ENCODE peak calls at places on chromosomes 3 and 15, in four cellular contexts. One of them, this sample, is unnamed.

GRCh38 chr15:68576253-68577236 is 2.2 kb upstream of the CORO2B start:
- DNase-seq in left ventricle myocardium inferior: no peak
- DNase-seq in pancreas: no peak
- DNase-seq in hepatocyte: no peak
- DNase-seq in this sample: no peak

GRCh38 chr3:30578479-30578878 is 27.9 kb upstream of the TGFBR2 start:
- DNase-seq in hepatocyte: peak; percentile 65
- DNase-seq in pancreas: no peak
- DNase-seq in left ventricle myocardium inferior: no peak
- DNase-seq in this sample: peak; percentile 75

GRCh38 chr3:125525153-125525552 is 5.2 kb upstream of the SNX4 start:
- DNase-seq in pancreas: no peak
- DNase-seq in hepatocyte: no peak
- DNase-seq in left ventricle myocardium inferior: no peak
- DNase-seq in this sample: no peak

GRCh38 chr3:141405581-141405980 is 37.3 kb downstream of the ZBTB38 start:
- DNase-seq in hepatocyte: no peak
- DNase-seq in pancreas: no peak
- DNase-seq in left ventricle myocardium inferior: no peak
- DNase-seq in this sample: no peak

GRCh38 chr3:169310190-169310918 is 353.2 kb downstream of the MECOM start:
- DNase-seq in left ventricle myocardium inferior: no peak
- DNase-seq in pancreas: no peak
- DNase-seq in hepatocyte: no peak
- DNase-seq in this sample: no peak

GRCh38 chr3:9951962-9952805 is at the start of gene PRRT3:
- DNase-seq in pancreas: no peak
- DNase-seq in left ventricle myocardium inferior: no peak
- DNase-seq in hepatocyte: peak; percentile 55
- DNase-seq in this sample: peak; percentile 90

GRCh38 chr15:63473999-63474809 is 30.2 kb upstream of the USP3 start:
- DNase-seq in hepatocyte: peak; percentile 88
- DNase-seq in left ventricle myocardium inferior: no peak
- DNase-seq in pancreas: peak; percentile 24
- DNase-seq in this sample: peak; percentile 77

GRCh38 chr3:140078940-140079339 is 144.0 kb downstream of the CLSTN2 start:
- DNase-seq in pancreas: no peak
- DNase-seq in hepatocyte: no peak
- DNase-seq in left ventricle myocardium inferior: no peak
- DNase-seq in this sample: no peak

GRCh38 chr3:59313365-59313764 is 263.5 kb upstream of the CFAP20DC start:
- DNase-seq in pancreas: peak; percentile 56
- DNase-seq in left ventricle myocardium inferior: peak; percentile 51
- DNase-seq in hepatocyte: peak; percentile 60
- DNase-seq in this sample: no peak

GRCh38 chr3:12405432-12406272 is 78.6 kb upstream of the TSEN2 start:
- DNase-seq in pancreas: peak; percentile 72
- DNase-seq in hepatocyte: peak; percentile 76
- DNase-seq in left ventricle myocardium inferior: peak; percentile 75
- DNase-seq in this sample: peak; percentile 86

GRCh38 chr15:41462396-41462795 is 31.3 kb upstream of the ITPKA start:
- DNase-seq in left ventricle myocardium inferior: no peak
- DNase-seq in hepatocyte: no peak
- DNase-seq in pancreas: no peak
- DNase-seq in this sample: no peak

GRCh38 chr3:129139911-129140310 is 18.3 kb upstream of the RAB43 start:
- DNase-seq in hepatocyte: no peak
- DNase-seq in pancreas: no peak
- DNase-seq in left ventricle myocardium inferior: no peak
- DNase-seq in this sample: no peak

GRCh38 chr3:150761831-150762661 is 923 bp downstream of the SIAH2 start:
- DNase-seq in pancreas: peak; percentile 59
- DNase-seq in left ventricle myocardium inferior: peak; percentile 40
- DNase-seq in hepatocyte: peak; percentile 72
- DNase-seq in this sample: peak; percentile 91

GRCh38 chr3:127961963-127962362 is 46.9 kb downstream of the KBTBD12 start:
- DNase-seq in hepatocyte: peak; percentile 70
- DNase-seq in pancreas: no peak
- DNase-seq in left ventricle myocardium inferior: no peak
- DNase-seq in this sample: no peak

GRCh38 chr3:41569632-41570338 is 370.5 kb downstream of the CTNNB1 start:
- DNase-seq in left ventricle myocardium inferior: no peak
- DNase-seq in hepatocyte: no peak
- DNase-seq in pancreas: no peak
- DNase-seq in this sample: no peak

DNA sequence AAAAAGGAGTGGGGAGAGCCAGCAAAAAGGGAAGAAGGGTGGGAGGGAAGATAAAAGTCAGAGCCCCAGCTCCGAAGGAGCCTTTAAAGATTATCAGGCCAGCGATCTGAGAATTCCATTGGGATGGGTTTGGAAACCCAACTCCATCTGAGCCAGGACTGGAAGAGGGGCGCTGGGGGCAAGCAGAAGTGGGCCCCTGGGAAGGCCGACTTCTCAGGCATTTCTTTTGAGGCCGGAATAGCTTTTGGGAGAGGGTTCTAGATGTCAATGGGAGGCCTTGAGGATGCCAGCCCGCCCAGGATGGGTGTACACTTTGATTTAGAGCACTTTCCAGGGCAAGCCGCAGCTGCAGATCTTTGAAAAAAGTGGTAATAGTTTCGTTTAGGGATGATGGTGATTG is 6.6 kb upstream of the SOX2 start:
- DNase-seq in hepatocyte: no peak
- DNase-seq in left ventricle myocardium inferior: no peak
- DNase-seq in pancreas: no peak
- DNase-seq in this sample: no peak
- H3K4me1 ChIP-seq in hepatocyte: peaks cover 5% of the 10 kb centered on the region
- H3K4me1 ChIP-seq in left ventricle myocardium inferior: peaks cover 19% of the 10 kb centered on the region
- H3K4me1 ChIP-seq in pancreas: no peaks in the 10 kb centered on the region
- H3K4me1 ChIP-seq in this sample: peaks cover 31% of the 10 kb centered on the region

GRCh38 chr15:89514596-89515406 is 18.4 kb upstream of the RHCG start:
- DNase-seq in pancreas: no peak
- DNase-seq in left ventricle myocardium inferior: no peak
- DNase-seq in hepatocyte: no peak
- DNase-seq in this sample: no peak
- H3K27me3 ChIP-seq in pancreas: no peaks in the 10 kb centered on the region
- H3K27me3 ChIP-seq in left ventricle myocardium inferior: peaks cover 74% of the 10 kb centered on the region
- H3K27me3 ChIP-seq in hepatocyte: peaks cover 5% of the 10 kb centered on the region
- H3K27me3 ChIP-seq in this sample: peaks cover 5% of the 10 kb centered on the region

GRCh38 chr3:45715945-45716344 is 26.7 kb downstream of the SACM1L start:
- DNase-seq in pancreas: no peak
- DNase-seq in left ventricle myocardium inferior: no peak
- DNase-seq in hepatocyte: no peak
- DNase-seq in this sample: no peak
- H3K36me3 ChIP-seq in pancreas: no peaks in the 10 kb centered on the region
- H3K36me3 ChIP-seq in left ventricle myocardium inferior: peaks cover 42% of the 10 kb centered on the region
- H3K36me3 ChIP-seq in hepatocyte: no peaks in the 10 kb centered on the region
- H3K36me3 ChIP-seq in this sample: peaks cover 95% of the 10 kb centered on the region

DNA sequence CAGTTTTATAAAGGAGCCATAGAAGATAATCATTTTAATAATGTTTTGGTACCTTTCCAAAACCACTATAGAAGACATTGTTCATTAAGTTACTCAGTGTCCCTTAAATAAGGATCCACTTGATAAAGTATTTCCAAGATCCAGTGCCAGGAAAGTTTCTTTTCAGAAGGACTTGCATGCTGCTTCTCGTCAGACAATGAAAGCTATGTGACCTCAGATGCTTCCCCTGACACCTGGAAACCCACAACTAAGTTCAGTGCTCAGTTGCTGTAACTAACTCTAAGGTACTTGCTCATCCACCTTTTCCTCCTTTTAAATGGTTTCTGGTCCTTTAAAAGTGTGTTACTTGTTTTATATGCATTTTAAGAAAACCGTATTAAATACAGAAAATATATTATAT is 7.3 kb downstream of the SSR3 start:
- DNase-seq in hepatocyte: no peak
- DNase-seq in pancreas: no peak
- DNase-seq in left ventricle myocardium inferior: no peak
- DNase-seq in this sample: no peak
- H3K4me1 ChIP-seq in hepatocyte: peaks cover 5% of the 10 kb centered on the region
- H3K4me1 ChIP-seq in pancreas: peaks cover 51% of the 10 kb centered on the region
- H3K4me1 ChIP-seq in left ventricle myocardium inferior: peaks cover 100% of the 10 kb centered on the region
- H3K4me1 ChIP-seq in this sample: peaks cover 5% of the 10 kb centered on the region

GRCh38 chr15:80777137-80777536 is 2.0 kb upstream of the CEMIP start:
- DNase-seq in left ventricle myocardium inferior: no peak
- DNase-seq in hepatocyte: peak; percentile 35
- DNase-seq in pancreas: no peak
- DNase-seq in this sample: no peak
- H3K27me3 ChIP-seq in left ventricle myocardium inferior: peaks cover 48% of the 10 kb centered on the region
- H3K27me3 ChIP-seq in hepatocyte: peaks cover 29% of the 10 kb centered on the region
- H3K27me3 ChIP-seq in pancreas: no peaks in the 10 kb centered on the region
- H3K27me3 ChIP-seq in this sample: peaks cover 45% of the 10 kb centered on the region

DNA sequence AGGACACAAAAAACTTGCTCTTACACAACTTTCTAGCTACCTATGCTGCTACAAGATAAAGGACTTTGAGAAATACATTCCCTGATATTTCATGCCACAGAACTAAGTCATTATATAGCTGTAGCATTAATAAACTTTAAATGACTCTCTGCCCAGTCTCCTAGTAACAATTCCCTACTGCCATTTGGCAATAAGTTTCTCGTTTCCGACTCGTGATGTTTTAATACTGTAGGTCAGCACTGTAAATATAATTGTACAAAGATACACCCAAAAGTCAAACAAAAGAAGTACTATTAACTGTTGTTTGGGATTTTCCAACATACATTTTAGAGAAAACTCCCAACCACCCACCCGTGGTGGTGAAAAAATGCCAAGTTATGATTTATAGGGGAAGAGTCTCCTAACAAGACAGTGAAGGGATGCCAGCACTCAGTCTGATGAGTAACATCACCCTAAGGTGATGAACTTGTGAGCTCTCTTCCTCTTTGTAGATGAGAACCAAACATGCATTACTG is 132.2 kb downstream of the DUT start:
- DNase-seq in left ventricle myocardium inferior: no peak
- DNase-seq in hepatocyte: no peak
- DNase-seq in pancreas: no peak
- DNase-seq in this sample: no peak
- H3K36me3 ChIP-seq in left ventricle myocardium inferior: peaks cover 76% of the 10 kb centered on the region
- H3K36me3 ChIP-seq in hepatocyte: no peaks in the 10 kb centered on the region
- H3K36me3 ChIP-seq in pancreas: no peaks in the 10 kb centered on the region
- H3K36me3 ChIP-seq in this sample: peaks cover 19% of the 10 kb centered on the region

GRCh38 chr3:58164916-58165821 is 45.6 kb downstream of the DNASE1L3 start:
- DNase-seq in pancreas: peak; percentile 60
- DNase-seq in left ventricle myocardium inferior: no peak
- DNase-seq in hepatocyte: no peak
- DNase-seq in this sample: no peak
- H3K4me1 ChIP-seq in pancreas: peaks cover 40% of the 10 kb centered on the region
- H3K4me1 ChIP-seq in left ventricle myocardium inferior: peaks cover 70% of the 10 kb centered on the region
- H3K4me1 ChIP-seq in hepatocyte: peaks cover 15% of the 10 kb centered on the region
- H3K4me1 ChIP-seq in this sample: no peaks in the 10 kb centered on the region

GRCh38 chr3:183532620-183533409 is 22.7 kb downstream of the KLHL6 start:
- DNase-seq in pancreas: no peak
- DNase-seq in left ventricle myocardium inferior: no peak
- DNase-seq in hepatocyte: peak; percentile 74
- DNase-seq in this sample: no peak

GRCh38 chr3:183537295-183537730 is 18.2 kb downstream of the KLHL6 start:
- DNase-seq in hepatocyte: no peak
- DNase-seq in pancreas: no peak
- DNase-seq in left ventricle myocardium inferior: peak; percentile 22
- DNase-seq in this sample: no peak

GRCh38 chr3:183534249-183534648 is 21.3 kb downstream of the KLHL6 start:
- DNase-seq in hepatocyte: peak; percentile 39
- DNase-seq in left ventricle myocardium inferior: no peak
- DNase-seq in pancreas: no peak
- DNase-seq in this sample: no peak

GRCh38 chr3:183536238-183536880 is 19.1 kb downstream of the KLHL6 start:
- DNase-seq in hepatocyte: no peak
- DNase-seq in pancreas: no peak
- DNase-seq in left ventricle myocardium inferior: no peak
- DNase-seq in this sample: no peak

DNA sequence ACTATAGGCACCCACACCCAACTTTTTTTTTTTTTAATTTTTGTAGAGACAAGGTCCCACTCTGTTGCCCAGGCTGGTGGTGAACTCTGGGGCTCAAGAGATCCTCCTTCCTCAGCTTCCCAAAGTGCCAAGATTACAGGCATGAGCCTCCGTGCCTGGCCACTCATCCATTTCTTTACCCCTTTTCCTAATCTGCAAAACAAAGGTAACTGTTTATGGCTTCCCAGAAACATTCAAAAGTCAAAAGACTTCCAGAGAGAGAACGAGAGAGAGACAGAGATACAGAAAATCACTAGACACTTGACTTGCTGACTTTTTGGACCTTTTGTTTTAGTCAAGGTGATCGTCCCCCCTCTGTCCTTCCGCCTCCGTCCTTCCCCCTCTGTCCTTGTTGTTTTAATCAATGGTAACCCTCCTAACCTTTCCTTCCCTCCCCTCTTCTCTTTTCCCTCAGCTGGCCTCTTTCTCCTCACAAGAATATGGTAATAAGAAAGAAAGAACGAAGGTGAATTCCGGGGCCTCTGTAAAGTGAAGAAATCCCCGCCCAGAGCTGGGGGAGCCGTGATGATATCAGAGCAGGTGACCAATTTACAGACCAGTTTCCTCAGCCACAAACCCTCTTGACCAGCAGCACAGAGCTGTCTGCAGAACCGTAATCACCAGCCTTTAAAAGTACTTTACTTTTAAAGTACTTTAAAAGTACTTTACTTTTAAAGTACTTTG is 21.9 kb downstream of the KLHL6 start:
- DNase-seq in pancreas: no peak
- DNase-seq in left ventricle myocardium inferior: no peak
- DNase-seq in hepatocyte: peak; percentile 71
- DNase-seq in this sample: no peak
- H3K27me3 ChIP-seq in pancreas: no peaks in the 10 kb centered on the region
- H3K27me3 ChIP-seq in left ventricle myocardium inferior: peaks cover 8% of the 10 kb centered on the region
- H3K27me3 ChIP-seq in hepatocyte: no peaks in the 10 kb centered on the region
- H3K27me3 ChIP-seq in this sample: no peaks in the 10 kb centered on the region